ENCODE peak calls at places on chromosomes 13 and 19, in nine cellular contexts. One of them, this sample, is unnamed.

GRCh38 chr13:49057176-49057575 is 81.5 kb downstream of the FNDC3A start:
- DNase-seq in choroid plexus epithelial cell: no peak
- DNase-seq in psoas muscle: no peak
- DNase-seq in fibroblast of lung: no peak
- DNase-seq in cardiac muscle cell: peak
- DNase-seq in left ventricle myocardium inferior: no peak
- DNase-seq in AG04449: no peak
- DNase-seq in PC-3: no peak
- DNase-seq in uterus: no peak
- DNase-seq in this sample: no peak

GRCh38 chr13:33512880-33513554 is 227.5 kb upstream of the STARD13 start:
- DNase-seq in left ventricle myocardium inferior: no peak
- DNase-seq in cardiac muscle cell: no peak
- DNase-seq in AG04449: no peak
- DNase-seq in psoas muscle: no peak
- DNase-seq in choroid plexus epithelial cell: peak
- DNase-seq in uterus: no peak
- DNase-seq in fibroblast of lung: no peak
- DNase-seq in PC-3: no peak
- DNase-seq in this sample: no peak

GRCh38 chr19:21109116-21109515 is 27.1 kb downstream of the ZNF714 start:
- DNase-seq in PC-3: no peak
- DNase-seq in fibroblast of lung: peak
- DNase-seq in AG04449: no peak
- DNase-seq in uterus: no peak
- DNase-seq in left ventricle myocardium inferior: no peak
- DNase-seq in cardiac muscle cell: peak
- DNase-seq in choroid plexus epithelial cell: peak
- DNase-seq in psoas muscle: no peak
- DNase-seq in this sample: no peak

GRCh38 chr13:33034897-33035296 is 18.7 kb downstream of the KL start:
- DNase-seq in AG04449: no peak
- DNase-seq in fibroblast of lung: no peak
- DNase-seq in cardiac muscle cell: peak
- DNase-seq in choroid plexus epithelial cell: peak
- DNase-seq in left ventricle myocardium inferior: no peak
- DNase-seq in psoas muscle: no peak
- DNase-seq in uterus: no peak
- DNase-seq in PC-3: no peak
- DNase-seq in this sample: peak

GRCh38 chr13:77042566-77043177 is 15.7 kb upstream of the FBXL3 start:
- DNase-seq in uterus: no peak
- DNase-seq in psoas muscle: no peak
- DNase-seq in left ventricle myocardium inferior: no peak
- DNase-seq in AG04449: no peak
- DNase-seq in choroid plexus epithelial cell: no peak
- DNase-seq in cardiac muscle cell: no peak
- DNase-seq in PC-3: no peak
- DNase-seq in fibroblast of lung: no peak
- DNase-seq in this sample: no peak

GRCh38 chr13:99977912-99978780 is 3.4 kb upstream of the ZIC2 start:
- DNase-seq in choroid plexus epithelial cell: no peak
- DNase-seq in fibroblast of lung: no peak
- DNase-seq in cardiac muscle cell: no peak
- DNase-seq in psoas muscle: no peak
- DNase-seq in PC-3: no peak
- DNase-seq in uterus: no peak
- DNase-seq in AG04449: no peak
- DNase-seq in left ventricle myocardium inferior: no peak
- DNase-seq in this sample: no peak

GRCh38 chr13:107459430-107459829 is 755.9 kb downstream of the LIG4 start:
- DNase-seq in AG04449: no peak
- DNase-seq in uterus: no peak
- DNase-seq in choroid plexus epithelial cell: peak
- DNase-seq in left ventricle myocardium inferior: no peak
- DNase-seq in cardiac muscle cell: peak
- DNase-seq in PC-3: no peak
- DNase-seq in fibroblast of lung: peak
- DNase-seq in psoas muscle: no peak
- DNase-seq in this sample: peak

GRCh38 chr13:71864094-71864980 is 2.7 kb downstream of the DACH1 start:
- DNase-seq in psoas muscle: peak
- DNase-seq in choroid plexus epithelial cell: no peak
- DNase-seq in uterus: peak
- DNase-seq in AG04449: no peak
- DNase-seq in fibroblast of lung: peak
- DNase-seq in left ventricle myocardium inferior: peak
- DNase-seq in cardiac muscle cell: peak
- DNase-seq in PC-3: no peak
- DNase-seq in this sample: no peak

GRCh38 chr13:51539887-51540286 is 44.4 kb upstream of the WDFY2 start:
- DNase-seq in AG04449: no peak
- DNase-seq in cardiac muscle cell: peak
- DNase-seq in fibroblast of lung: no peak
- DNase-seq in left ventricle myocardium inferior: no peak
- DNase-seq in psoas muscle: no peak
- DNase-seq in PC-3: no peak
- DNase-seq in choroid plexus epithelial cell: peak
- DNase-seq in uterus: no peak
- DNase-seq in this sample: no peak

GRCh38 chr13:41505209-41505835 is 48.0 kb downstream of the RGCC start:
- DNase-seq in psoas muscle: no peak
- DNase-seq in fibroblast of lung: peak
- DNase-seq in choroid plexus epithelial cell: peak
- DNase-seq in AG04449: peak
- DNase-seq in cardiac muscle cell: peak
- DNase-seq in uterus: no peak
- DNase-seq in left ventricle myocardium inferior: no peak
- DNase-seq in PC-3: peak
- DNase-seq in this sample: peak

GRCh38 chr13:105346141-105346766 is 1189.2 kb downstream of the EFNB2 start:
- DNase-seq in fibroblast of lung: peak
- DNase-seq in uterus: no peak
- DNase-seq in psoas muscle: no peak
- DNase-seq in left ventricle myocardium inferior: no peak
- DNase-seq in PC-3: peak
- DNase-seq in choroid plexus epithelial cell: peak
- DNase-seq in cardiac muscle cell: peak
- DNase-seq in AG04449: peak
- DNase-seq in this sample: peak

GRCh38 chr19:15913830-15914229 is 16.0 kb upstream of the CYP4F2 start:
- DNase-seq in uterus: no peak
- DNase-seq in fibroblast of lung: no peak
- DNase-seq in AG04449: no peak
- DNase-seq in cardiac muscle cell: no peak
- DNase-seq in choroid plexus epithelial cell: no peak
- DNase-seq in PC-3: no peak
- DNase-seq in left ventricle myocardium inferior: no peak
- DNase-seq in psoas muscle: no peak
- DNase-seq in this sample: no peak

GRCh38 chr19:55258476-55258827 is 365 bp downstream of the PPP6R1 start:
- DNase-seq in AG04449: no peak
- DNase-seq in choroid plexus epithelial cell: no peak
- DNase-seq in uterus: no peak
- DNase-seq in cardiac muscle cell: no peak
- DNase-seq in fibroblast of lung: no peak
- DNase-seq in psoas muscle: no peak
- DNase-seq in left ventricle myocardium inferior: peak
- DNase-seq in PC-3: no peak
- DNase-seq in this sample: no peak

GRCh38 chr19:45767410-45767880 is 1.6 kb downstream of the SIX5 start:
- DNase-seq in uterus: peak
- DNase-seq in fibroblast of lung: peak
- DNase-seq in psoas muscle: peak
- DNase-seq in choroid plexus epithelial cell: peak
- DNase-seq in AG04449: peak
- DNase-seq in PC-3: peak
- DNase-seq in cardiac muscle cell: peak
- DNase-seq in left ventricle myocardium inferior: peak
- DNase-seq in this sample: peak

GRCh38 chr13:76722782-76723181 is 163.4 kb downstream of the KCTD12 start:
- DNase-seq in psoas muscle: no peak
- DNase-seq in left ventricle myocardium inferior: no peak
- DNase-seq in uterus: no peak
- DNase-seq in PC-3: no peak
- DNase-seq in cardiac muscle cell: no peak
- DNase-seq in fibroblast of lung: no peak
- DNase-seq in choroid plexus epithelial cell: no peak
- DNase-seq in AG04449: no peak
- DNase-seq in this sample: no peak

GRCh38 chr13:50521191-50521590 is 322.3 kb downstream of the DLEU7 start:
- DNase-seq in uterus: no peak
- DNase-seq in AG04449: no peak
- DNase-seq in choroid plexus epithelial cell: no peak
- DNase-seq in fibroblast of lung: no peak
- DNase-seq in left ventricle myocardium inferior: no peak
- DNase-seq in psoas muscle: no peak
- DNase-seq in cardiac muscle cell: no peak
- DNase-seq in PC-3: no peak
- DNase-seq in this sample: no peak

GRCh38 chr13:107361666-107362065 is 793.7 kb upstream of the ARGLU1 start:
- DNase-seq in uterus: no peak
- DNase-seq in choroid plexus epithelial cell: peak
- DNase-seq in cardiac muscle cell: peak
- DNase-seq in PC-3: no peak
- DNase-seq in AG04449: no peak
- DNase-seq in psoas muscle: no peak
- DNase-seq in left ventricle myocardium inferior: no peak
- DNase-seq in fibroblast of lung: peak
- DNase-seq in this sample: no peak

GRCh38 chr19:42199440-42200115 is 17.9 kb downstream of the DEDD2 start:
- DNase-seq in uterus: no peak
- DNase-seq in cardiac muscle cell: no peak
- DNase-seq in AG04449: no peak
- DNase-seq in psoas muscle: peak
- DNase-seq in fibroblast of lung: no peak
- DNase-seq in choroid plexus epithelial cell: no peak
- DNase-seq in left ventricle myocardium inferior: peak
- DNase-seq in PC-3: no peak
- DNase-seq in this sample: no peak

GRCh38 chr19:46288896-46289588 is 7.8 kb upstream of the HIF3A start:
- DNase-seq in fibroblast of lung: peak
- DNase-seq in AG04449: no peak
- DNase-seq in cardiac muscle cell: peak
- DNase-seq in uterus: peak
- DNase-seq in PC-3: peak
- DNase-seq in left ventricle myocardium inferior: peak
- DNase-seq in choroid plexus epithelial cell: peak
- DNase-seq in psoas muscle: no peak
- DNase-seq in this sample: peak

GRCh38 chr13:106182404-106182803 is 353.1 kb downstream of the EFNB2 start:
- DNase-seq in fibroblast of lung: peak
- DNase-seq in uterus: no peak
- DNase-seq in psoas muscle: no peak
- DNase-seq in AG04449: peak
- DNase-seq in left ventricle myocardium inferior: no peak
- DNase-seq in cardiac muscle cell: peak
- DNase-seq in PC-3: peak
- DNase-seq in choroid plexus epithelial cell: peak
- DNase-seq in this sample: peak

GRCh38 chr13:28489536-28489935 is 5.4 kb downstream of the FLT1 start:
- DNase-seq in AG04449: peak
- DNase-seq in PC-3: no peak
- DNase-seq in uterus: no peak
- DNase-seq in cardiac muscle cell: peak
- DNase-seq in left ventricle myocardium inferior: no peak
- DNase-seq in choroid plexus epithelial cell: peak
- DNase-seq in psoas muscle: no peak
- DNase-seq in fibroblast of lung: no peak
- DNase-seq in this sample: peak
- H3K4me3 ChIP-seq in AG04449: no peak
- H3K4me3 ChIP-seq in PC-3: no peak
- H3K4me3 ChIP-seq in uterus: no peak
- H3K4me3 ChIP-seq in cardiac muscle cell: no peak
- H3K4me3 ChIP-seq in left ventricle myocardium inferior: peak
- H3K4me3 ChIP-seq in choroid plexus epithelial cell: no peak
- H3K4me3 ChIP-seq in psoas muscle: peak
- H3K4me3 ChIP-seq in fibroblast of lung: no peak
- H3K4me3 ChIP-seq in this sample: no peak

DNA sequence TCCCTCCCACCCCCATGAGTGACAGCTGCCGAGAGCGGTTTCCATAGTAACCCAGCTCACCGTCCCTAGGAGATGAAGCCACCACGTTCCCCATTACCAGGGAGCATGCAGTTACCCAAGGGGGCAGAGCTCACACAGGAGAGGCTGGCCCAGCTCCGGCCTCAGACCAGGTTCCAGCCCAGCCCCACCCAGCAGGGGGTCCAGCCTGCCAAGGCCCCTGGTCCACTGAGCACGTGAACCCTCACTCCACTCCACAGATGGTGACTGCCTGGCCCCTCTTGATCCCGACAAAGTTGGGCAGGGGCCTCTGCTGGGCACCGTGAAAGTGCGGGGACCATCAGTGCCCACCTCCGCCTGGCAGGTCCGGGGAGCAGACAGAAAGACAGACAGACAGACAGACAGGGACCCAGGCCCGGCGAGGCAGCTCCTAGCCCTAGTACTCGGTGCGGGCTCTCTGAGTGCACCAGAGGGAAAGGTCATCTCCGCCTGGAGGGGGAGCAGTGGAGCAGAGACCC is 50.7 kb downstream of the CELF5 start:
- DNase-seq in psoas muscle: no peak
- DNase-seq in cardiac muscle cell: no peak
- DNase-seq in AG04449: no peak
- DNase-seq in uterus: no peak
- DNase-seq in left ventricle myocardium inferior: no peak
- DNase-seq in PC-3: peak
- DNase-seq in choroid plexus epithelial cell: peak
- DNase-seq in fibroblast of lung: no peak
- DNase-seq in this sample: no peak
- TF ChIP-seq CTCF in psoas muscle: no peak
- TF ChIP-seq CTCF in cardiac muscle cell: peak
- TF ChIP-seq CTCF in AG04449: peak
- TF ChIP-seq CTCF in uterus: no peak
- TF ChIP-seq CTCF in left ventricle myocardium inferior: no peak
- TF ChIP-seq CTCF in PC-3: peak
- TF ChIP-seq CTCF in choroid plexus epithelial cell: peak
- TF ChIP-seq CTCF in fibroblast of lung: peak
- TF ChIP-seq CTCF in this sample: peak

GRCh38 chr13:25046985-25047660 is 48.8 kb upstream of the PABPC3 start:
- DNase-seq in PC-3: no peak
- DNase-seq in fibroblast of lung: peak
- DNase-seq in cardiac muscle cell: peak
- DNase-seq in choroid plexus epithelial cell: peak
- DNase-seq in AG04449: no peak
- DNase-seq in uterus: no peak
- DNase-seq in psoas muscle: no peak
- DNase-seq in left ventricle myocardium inferior: no peak
- DNase-seq in this sample: no peak
- H3K4me3 ChIP-seq in PC-3: no peak
- H3K4me3 ChIP-seq in fibroblast of lung: peak
- H3K4me3 ChIP-seq in cardiac muscle cell: peak
- H3K4me3 ChIP-seq in choroid plexus epithelial cell: peak
- H3K4me3 ChIP-seq in AG04449: peak
- H3K4me3 ChIP-seq in uterus: peak
- H3K4me3 ChIP-seq in psoas muscle: no peak
- H3K4me3 ChIP-seq in left ventricle myocardium inferior: peak
- H3K4me3 ChIP-seq in this sample: no peak

GRCh38 chr13:63120883-63121282 is 1705.2 kb upstream of the PCDH20 start:
- DNase-seq in choroid plexus epithelial cell: no peak
- DNase-seq in uterus: no peak
- DNase-seq in AG04449: no peak
- DNase-seq in fibroblast of lung: no peak
- DNase-seq in cardiac muscle cell: no peak
- DNase-seq in left ventricle myocardium inferior: no peak
- DNase-seq in PC-3: no peak
- DNase-seq in psoas muscle: no peak
- DNase-seq in this sample: no peak

GRCh38 chr13:63124863-63125262 is 1709.2 kb upstream of the PCDH20 start:
- DNase-seq in PC-3: peak
- DNase-seq in cardiac muscle cell: peak
- DNase-seq in choroid plexus epithelial cell: peak
- DNase-seq in AG04449: no peak
- DNase-seq in left ventricle myocardium inferior: no peak
- DNase-seq in fibroblast of lung: peak
- DNase-seq in uterus: no peak
- DNase-seq in psoas muscle: no peak
- DNase-seq in this sample: no peak
- TF ChIP-seq CTCF in PC-3: peak
- TF ChIP-seq CTCF in cardiac muscle cell: peak
- TF ChIP-seq CTCF in choroid plexus epithelial cell: peak
- TF ChIP-seq CTCF in AG04449: peak
- TF ChIP-seq CTCF in left ventricle myocardium inferior: peak
- TF ChIP-seq CTCF in fibroblast of lung: peak
- TF ChIP-seq CTCF in uterus: peak
- TF ChIP-seq CTCF in psoas muscle: peak
- TF ChIP-seq CTCF in this sample: peak